ENCODE peak calls at places on chromosomes 2 and 18, in seven cellular contexts. O, C, R, H, P, M and X are unnamed samples.

GRCh38 chr2:46561731-46562450 is 82.5 kb downstream of the TMEM247 start:
- DNase-seq in O (no peak), C (no peak), R (no peak), H (no peak), P (no peak), M (no peak), X (no peak)

GRCh38 chr2:189440947-189441708 is at the start of gene WDR75:
- DNase-seq in O (peak; percentile 95), C (peak; percentile 96), R (peak; percentile 96), H (peak; percentile 87), P (peak; percentile 96), M (peak; percentile 84), X (peak; percentile 82)

GRCh38 chr2:236286866-236287545 is 22.8 kb upstream of the ASB18 start:
- DNase-seq in O (no peak), C (no peak), R (no peak), H (no peak), P (no peak), M (no peak), X (no peak)

GRCh38 chr2:206212673-206213513 is 53.2 kb downstream of the EEF1B2 start:
- DNase-seq in O (peak; percentile 53), C (no peak), R (no peak), H (peak; percentile 4), P (peak; percentile 64), M (no peak), X (no peak)

GRCh38 chr2:23285076-23285795 is 99.7 kb upstream of the KLHL29 start:
- DNase-seq in O (no peak), C (no peak), R (no peak), H (no peak), P (no peak), M (no peak), X (no peak)

GRCh38 chr2:7083580-7084509 is 166.6 kb downstream of the RNF144A start:
- DNase-seq in O (peak; percentile 81), C (peak; percentile 33), R (peak; percentile 60), H (no peak), P (peak; percentile 60), M (peak; percentile 36), X (no peak)

GRCh38 chr2:47119001-47119400 is 36.1 kb downstream of the STPG4 start:
- DNase-seq in O (no peak), C (peak; percentile 9), R (no peak), H (peak; percentile 69), P (peak; percentile 62), M (no peak), X (no peak)

GRCh38 chr18:41771971-41772370 is 183.1 kb upstream of the PIK3C3 start:
- DNase-seq in O (no peak), C (no peak), R (no peak), H (no peak), P (no peak), M (no peak), X (no peak)

GRCh38 chr2:178234648-178235047 is 40.3 kb downstream of the OSBPL6 start:
- DNase-seq in O (no peak), C (no peak), R (no peak), H (peak; percentile 59), P (peak; percentile 23), M (no peak), X (no peak)

GRCh38 chr18:79680100-79680879 is 687 bp downstream of the CTDP1 start:
- DNase-seq in O (peak; percentile 56), C (peak; percentile 71), R (peak; percentile 67), H (no peak), P (peak; percentile 60), M (no peak), X (no peak)

GRCh38 chr2:235722869-235723268 is 229.0 kb downstream of the AGAP1 start:
- DNase-seq in O (no peak), C (no peak), R (no peak), H (no peak), P (no peak), M (no peak), X (no peak)

GRCh38 chr2:60977562-60977895 is 40.0 kb upstream of the PEX13 start:
- DNase-seq in O (no peak), C (no peak), R (no peak), H (no peak), P (no peak), M (no peak), X (no peak)

GRCh38 chr18:44793685-44794084 is 113.0 kb downstream of the SETBP1 start:
- DNase-seq in O (no peak), C (no peak), R (no peak), H (no peak), P (no peak), M (no peak), X (no peak)

GRCh38 chr2:241417626-241418025 is 61.5 kb downstream of the FARP2 start:
- DNase-seq in O (no peak), C (no peak), R (no peak), H (no peak), P (no peak), M (no peak), X (no peak)

GRCh38 chr2:63697160-63697559 is 108.4 kb downstream of the MDH1 start:
- DNase-seq in O (no peak), C (no peak), R (no peak), H (no peak), P (no peak), M (no peak), X (no peak)

GRCh38 chr2:128357561-128358370 is 39.1 kb upstream of the HS6ST1 start:
- DNase-seq in O (no peak), C (no peak), R (no peak), H (no peak), P (no peak), M (no peak), X (no peak)

GRCh38 chr18:45958730-45959129 is 8.4 kb downstream of the EPG5 start:
- DNase-seq in O (no peak), C (no peak), R (no peak), H (no peak), P (no peak), M (no peak), X (no peak)

GRCh38 chr2:207285451-207285771 is 119.7 kb upstream of the KLF7 start:
- DNase-seq in O (no peak), C (no peak), R (no peak), H (no peak), P (no peak), M (no peak), X (no peak)

GRCh38 chr2:200306969-200307811 is 697 bp downstream of the SPATS2L start:
- DNase-seq in O (peak; percentile 60), C (peak; percentile 58), R (peak; percentile 80), H (no peak), P (peak; percentile 37), M (peak; percentile 68), X (no peak)

GRCh38 chr2:152336103-152336853 is 1.3 kb downstream of the FMNL2 start:
- DNase-seq in O (peak; percentile 74), C (peak; percentile 61), R (peak; percentile 71), H (no peak), P (peak; percentile 51), M (peak; percentile 69), X (no peak)

GRCh38 chr2:115364078-115364477 is 921.6 kb downstream of the DPP10 start:
- DNase-seq in O (peak; percentile 32), C (no peak), R (peak; percentile 40), H (no peak), P (peak; percentile 5), M (no peak), X (no peak)

GRCh38 chr18:54075681-54076080 is 148.8 kb downstream of the MBD2 start:
- DNase-seq in O (no peak), C (no peak), R (no peak), H (no peak), P (no peak), M (no peak), X (no peak)

GRCh38 chr2:235591921-235592320 is 98.1 kb downstream of the AGAP1 start:
- DNase-seq in O (no peak), C (no peak), R (no peak), H (no peak), P (no peak), M (no peak), X (no peak)

GRCh38 chr2:233999182-233999581 is 51.3 kb upstream of the SPP2 start:
- DNase-seq in O (peak; percentile 21), C (no peak), R (no peak), H (no peak), P (no peak), M (no peak), X (no peak)

GRCh38 chr2:80351229-80351628 is 46.7 kb upstream of the LRRTM1 start:
- DNase-seq in O (no peak), C (no peak), R (no peak), H (no peak), P (no peak), M (no peak), X (no peak)

GRCh38 chr2:79437416-79438281 is 75.2 kb upstream of the CTNNA2 start:
- DNase-seq in O (peak; percentile 39), C (peak; percentile 59), R (peak; percentile 41), H (no peak), P (no peak), M (no peak), X (no peak)

GRCh38 chr2:119407430-119408220 is 24.0 kb upstream of the TMEM37 start:
- DNase-seq in O (peak; percentile 75), C (peak; percentile 79), R (peak; percentile 70), H (peak; percentile 14), P (peak; percentile 79), M (no peak), X (peak; percentile 43)

GRCh38 chr18:38695559-38696270 is 1130.1 kb upstream of the CELF4 start:
- DNase-seq in O (no peak), C (no peak), R (no peak), H (peak; percentile 49), P (peak; percentile 1), M (no peak), X (no peak)

GRCh38 chr2:119028327-119029174 is 86.6 kb downstream of the MARCO start:
- DNase-seq in O (peak; percentile 85), C (peak; percentile 32), R (peak; percentile 58), H (no peak), P (peak; percentile 48), M (no peak), X (peak; percentile 7)

GRCh38 chr2:191846787-191847620 is at the start of gene CAVIN2:
- DNase-seq in O (no peak), C (peak; percentile 27), R (peak; percentile 7), H (peak; percentile 70), P (peak; percentile 91), M (peak; percentile 20), X (peak; percentile 82)
- H3K4me3 ChIP-seq in O (no peak within 1 kb of the TSS), C (peak within 1 kb of the TSS; percentile 4), R (no peak within 1 kb of the TSS), H (peak within 1 kb of the TSS; percentile 44), P (peak within 1 kb of the TSS; percentile 49), M (no peak within 1 kb of the TSS), X (peak within 1 kb of the TSS; percentile 63)

GRCh38 chr2:72483346-72483745 is 335.7 kb upstream of the CYP26B1 start:
- DNase-seq in O (no peak), C (no peak), R (no peak), H (no peak), P (no peak), M (no peak), X (no peak)
- H3K4me3 ChIP-seq in O (no peak overlapping the region), C (no peak overlapping the region), R (no peak overlapping the region), H (no peak overlapping the region), P (no peak overlapping the region), M (no peak overlapping the region), X (no peak overlapping the region)

GRCh38 chr2:56183643-56184499 is at the start of gene CCDC85A:
- DNase-seq in O (peak; percentile 86), C (peak; percentile 64), R (peak; percentile 93), H (no peak), P (peak; percentile 84), M (peak; percentile 83), X (peak; percentile 7)
- H3K4me3 ChIP-seq in O (peak within 1 kb of the TSS; percentile 70), C (peak within 1 kb of the TSS; percentile 54), R (peak within 1 kb of the TSS; percentile 68), H (peak within 1 kb of the TSS; percentile 71), P (peak within 1 kb of the TSS; percentile 55), M (peak within 1 kb of the TSS; percentile 48), X (peak within 1 kb of the TSS; percentile 58)

DNA sequence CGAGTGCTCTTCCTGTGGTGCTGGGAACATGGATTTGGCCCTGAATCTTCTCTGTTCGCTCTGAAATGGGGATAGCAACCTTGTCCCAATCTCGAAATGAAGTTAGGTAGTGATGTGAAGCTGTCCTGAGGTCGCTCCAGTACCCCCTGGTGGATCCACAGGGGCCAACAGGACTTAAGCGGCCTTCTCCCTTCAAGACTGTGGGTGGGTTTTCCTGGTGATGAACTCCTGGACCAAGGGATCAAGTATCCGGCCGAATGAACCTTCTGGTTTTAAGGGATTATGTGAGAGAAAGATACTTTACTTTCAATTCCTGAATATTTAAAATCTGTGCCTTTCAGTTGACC is 156.5 kb downstream of the NAPG start:
- DNase-seq in O (peak; percentile 28), C (no peak), R (no peak), H (no peak), P (no peak), M (no peak), X (no peak)
- H3K4me3 ChIP-seq in O (no peak overlapping the region), C (no peak overlapping the region), R (no peak overlapping the region), H (no peak overlapping the region), P (no peak overlapping the region), M (no peak overlapping the region), X (no peak overlapping the region)